ENCODE peak calls at places on chromosomes 6 and 20, in six cellular contexts. X is putamen; C is caudate nucleus; R is cardiac muscle cell; Z is neural crest cell; H is activated CD8-positive, alpha-beta T cell treated with anti-CD3 and anti-CD28 coated beads, Interleukin-2, amount 10 ng/mL, durations not matched to agents 7 days and 5 days. A is an unnamed sample.

GRCh38 chr20:64049887-64050260 is 435 bp upstream of the SOX18 start:
- DNase-seq in X (no peak), H (no peak), R (peak), Z (no peak), C (no peak), A (no peak)

GRCh38 chr6:150361876-150362275 is 6.9 kb upstream of the IYD start:
- DNase-seq in X (no peak), H (no peak), R (no peak), Z (no peak), C (no peak), A (no peak)

GRCh38 chr20:25239387-25240370 is 8.2 kb upstream of the PYGB start:
- DNase-seq in Z (no peak), C (no peak), H (no peak), X (no peak), R (no peak), A (no peak)

GRCh38 chr6:88975369-88975768 is 12.0 kb upstream of the RNGTT start:
- DNase-seq in H (no peak), R (no peak), Z (no peak), X (no peak), C (no peak), A (no peak)

GRCh38 chr6:30510419-30510818 is 21.1 kb downstream of the HLA-E start:
- DNase-seq in C (no peak), X (no peak), Z (no peak), H (no peak), R (no peak), A (no peak)

GRCh38 chr20:19074828-19075516 is 137.5 kb upstream of the SLC24A3 start:
- DNase-seq in H (peak), C (no peak), Z (no peak), R (no peak), X (no peak), A (peak)

GRCh38 chr6:22147469-22147815 is 149.4 kb downstream of the PRL start:
- DNase-seq in H (no peak), Z (no peak), X (no peak), C (no peak), R (no peak), A (no peak)

GRCh38 chr20:41034239-41034638 is 5.6 kb downstream of the TOP1 start:
- DNase-seq in Z (no peak), X (no peak), H (no peak), R (no peak), C (no peak), A (no peak)

GRCh38 chr20:57078101-57078500 is 188.3 kb downstream of the BMP7 start:
- DNase-seq in X (no peak), Z (no peak), H (no peak), R (no peak), C (no peak), A (no peak)

GRCh38 chr20:43963872-43964791 is 49.5 kb downstream of the TOX2 start:
- DNase-seq in R (peak), H (peak), Z (no peak), X (peak), C (no peak), A (peak)

GRCh38 chr6:161257778-161258457 is 15.9 kb downstream of the AGPAT4 start:
- DNase-seq in X (no peak), Z (no peak), H (no peak), C (no peak), R (peak), A (no peak)

GRCh38 chr20:8523684-8524083 is 391.6 kb downstream of the PLCB1 start:
- DNase-seq in C (no peak), R (peak), X (no peak), Z (no peak), H (no peak), A (no peak)

GRCh38 chr6:113980937-113981554 is 10.1 kb upstream of the HDAC2 start:
- DNase-seq in H (no peak), X (no peak), C (no peak), Z (peak), R (peak), A (peak)

GRCh38 chr6:55694148-55694547 is 115.2 kb upstream of the HMGCLL1 start:
- DNase-seq in Z (peak), H (no peak), X (no peak), R (peak), C (no peak), A (no peak)

GRCh38 chr6:125099211-125100017 is 54.2 kb upstream of the TPD52L1 start:
- DNase-seq in Z (peak), C (peak), X (peak), R (peak), H (no peak), A (no peak)